ENCODE peak calls at places on chromosomes 4 and X, in four cellular contexts. E is GM12878, K is HepG2, W is K562. O is an unnamed sample.

GRCh38 chr4:84484274-84484673 is 14.8 kb downstream of the NKX6-1 start:
- DNase-seq in W (no peak), E (no peak), K (no peak), O (peak)

GRCh38 chr4:153151535-153152452 is 52.4 kb upstream of the TRIM2 start:
- DNase-seq in E (no peak), K (no peak), W (no peak), O (peak)

GRCh38 chr4:153610623-153611376 is 73.3 kb upstream of the TLR2 start:
- DNase-seq in W (no peak), E (no peak), K (no peak), O (no peak)

GRCh38 chr4:105996845-105997244 is 101.6 kb downstream of the NPNT start:
- DNase-seq in W (peak), K (no peak), E (no peak), O (no peak)

GRCh38 chrX:21926116-21926515 is 14.4 kb upstream of the SMS start:
- DNase-seq in K (no peak), E (no peak), W (no peak), O (no peak)

GRCh38 chrX:102958794-102959193 is 21.7 kb downstream of the RAB40AL start:
- DNase-seq in W (peak), E (no peak), K (no peak), O (no peak)

GRCh38 chr4:32140636-32141035 is 1420.5 kb downstream of the PCDH7 start:
- DNase-seq in E (no peak), W (peak), K (no peak), O (no peak)

GRCh38 chr4:185914583-185915199 is 102.7 kb upstream of the SORBS2 start:
- DNase-seq in K (peak), E (no peak), W (no peak), O (no peak)

GRCh38 chr4:39204543-39204942 is 22.2 kb downstream of the WDR19 start:
- DNase-seq in K (no peak), W (no peak), E (no peak), O (no peak)

GRCh38 chr4:6404611-6405416 is 67.6 kb downstream of the PPP2R2C start:
- DNase-seq in E (no peak), W (no peak), K (no peak), O (no peak)

GRCh38 chrX:109830157-109830703 is 97.2 kb upstream of the ACSL4 start:
- DNase-seq in K (peak), W (no peak), E (no peak), O (no peak)

GRCh38 chr4:174036563-174036962 is 246.9 kb downstream of the FBXO8 start:
- DNase-seq in W (peak), E (no peak), K (no peak), O (no peak)

GRCh38 chrX:130529531-130529930 is 127.7 kb downstream of the RBMX2 start:
- DNase-seq in E (no peak), W (no peak), K (no peak), O (no peak)

GRCh38 chr4:20675786-20676185 is 24.5 kb upstream of the PACRGL start:
- DNase-seq in E (no peak), W (no peak), K (no peak), O (no peak)

GRCh38 chrX:40855411-40855810 is 120.1 kb upstream of the MED14 start:
- DNase-seq in W (no peak), E (no peak), K (no peak), O (no peak)

DNA sequence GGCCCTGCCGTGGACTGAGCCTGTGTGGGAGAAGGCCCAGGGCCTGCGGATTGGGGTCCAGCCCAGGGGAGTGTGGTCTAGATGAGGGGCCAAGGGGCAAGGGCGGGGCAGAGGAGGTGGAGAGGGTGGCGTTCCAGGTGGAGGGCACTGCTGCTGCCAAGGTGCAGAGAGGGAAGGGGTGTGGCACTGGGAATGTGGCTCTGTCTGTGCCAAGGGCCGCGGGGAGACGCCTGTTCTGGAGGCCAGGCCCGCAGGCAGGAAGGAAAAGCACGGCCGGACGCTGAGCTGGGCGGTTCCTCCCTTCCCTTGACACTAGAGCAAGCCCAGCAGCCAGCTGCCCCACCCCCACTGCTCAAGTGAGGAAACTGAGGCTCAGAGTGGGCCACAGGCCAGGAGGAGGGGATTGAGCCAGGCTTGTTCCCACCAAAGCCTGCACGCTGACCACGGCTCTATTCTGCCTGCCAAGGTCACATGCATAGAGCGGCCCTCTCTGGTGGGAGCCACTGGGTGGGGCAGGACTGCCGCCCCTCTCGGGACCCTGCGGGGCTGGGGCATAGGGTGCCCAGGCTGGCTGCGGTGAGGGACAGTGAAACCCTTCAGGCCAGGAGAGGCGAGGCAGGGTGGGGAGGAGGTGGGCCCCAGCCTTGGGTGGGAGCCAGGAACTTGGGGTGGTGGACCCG is 13.0 kb downstream of the SH3BP2 start:
- DNase-seq in E (no peak), W (no peak), K (no peak), O (no peak)
- TF ChIP-seq ETV6 in E (no peak), W (no peak), K (no peak), O (no peak)

GRCh38 chr4:10656988-10657387 is 27.6 kb downstream of the CLNK start:
- DNase-seq in E (no peak), K (no peak), W (no peak), O (no peak)
- TF ChIP-seq ETV6 in E (no peak), K (no peak), W (no peak), O (no peak)

GRCh38 chrX:23964177-23964576 is 56.4 kb downstream of the CXorf58 start:
- DNase-seq in K (no peak), W (no peak), E (no peak), O (no peak)

GRCh38 chrX:23954396-23954795 is 46.6 kb downstream of the CXorf58 start:
- DNase-seq in W (peak), E (no peak), K (no peak), O (no peak)

GRCh38 chrX:23953908-23954269 is 46.1 kb downstream of the CXorf58 start:
- DNase-seq in W (peak), E (no peak), K (no peak), O (no peak)

GRCh38 chrX:23959781-23960180 is 52.0 kb downstream of the CXorf58 start:
- DNase-seq in K (no peak), E (no peak), W (peak), O (no peak)
- TF ChIP-seq ETV6 in K (no peak), E (no peak), W (no peak), O (no peak)

GRCh38 chrX:47198687-47199080 is 5.1 kb downstream of the UBA1 start:
- DNase-seq in E (no peak), W (no peak), K (no peak), O (no peak)

GRCh38 chrX:47202316-47202715 is 8.7 kb downstream of the UBA1 start:
- DNase-seq in K (no peak), E (no peak), W (no peak), O (no peak)

GRCh38 chrX:47201545-47201944 is 7.9 kb downstream of the UBA1 start:
- DNase-seq in W (no peak), K (no peak), E (no peak), O (no peak)

GRCh38 chrX:47199286-47199685 is 5.7 kb downstream of the UBA1 start:
- DNase-seq in E (no peak), W (no peak), K (no peak), O (no peak)

DNA sequence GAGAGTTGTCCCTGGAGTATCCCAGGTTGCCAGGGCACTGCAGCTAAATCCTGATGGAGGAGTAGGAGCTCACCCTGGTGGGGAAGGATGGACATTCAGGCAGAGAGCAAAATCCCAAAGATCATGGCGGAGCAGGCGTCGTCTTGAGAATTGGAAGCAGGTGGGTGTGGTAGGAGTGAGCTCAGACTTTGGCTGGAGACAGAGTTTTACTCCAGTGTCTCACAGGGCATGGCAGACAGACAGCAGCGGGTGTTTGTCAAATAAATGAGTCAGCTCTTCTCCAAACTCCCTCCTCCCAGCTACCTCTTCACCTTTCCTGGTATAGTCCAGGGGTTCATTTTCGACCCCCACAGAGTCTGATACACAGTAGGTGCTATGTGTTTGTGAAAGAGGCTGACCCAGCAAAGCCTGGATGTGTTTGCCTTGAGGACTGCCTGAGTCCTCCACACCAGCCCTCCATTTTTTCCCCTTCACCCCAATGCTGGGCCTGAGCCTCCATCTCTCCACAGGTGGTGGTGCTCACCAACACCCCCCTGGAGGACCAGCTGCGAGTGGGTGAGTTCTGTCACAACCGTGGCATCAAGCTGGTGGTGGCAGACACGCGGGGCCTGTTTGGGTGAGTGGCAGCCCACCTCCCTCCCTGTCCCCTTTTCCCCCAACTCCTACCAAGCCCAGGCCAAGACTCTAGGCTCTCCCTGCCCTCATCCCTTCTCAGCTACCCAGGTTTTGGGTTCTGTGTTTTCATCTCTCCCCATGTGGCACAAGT is 6.9 kb downstream of the UBA1 start:
- DNase-seq in K (peak), W (no peak), E (no peak), O (no peak)
- TF ChIP-seq ETV6 in K (no peak), W (no peak), E (no peak), O (no peak)

GRCh38 chrX:7028246-7028645 is 119.3 kb upstream of the STS start:
- DNase-seq in E (no peak), K (no peak), W (no peak), O (no peak)
- TF ChIP-seq ETV6 in E (no peak), K (no peak), W (no peak), O (no peak)

DNA sequence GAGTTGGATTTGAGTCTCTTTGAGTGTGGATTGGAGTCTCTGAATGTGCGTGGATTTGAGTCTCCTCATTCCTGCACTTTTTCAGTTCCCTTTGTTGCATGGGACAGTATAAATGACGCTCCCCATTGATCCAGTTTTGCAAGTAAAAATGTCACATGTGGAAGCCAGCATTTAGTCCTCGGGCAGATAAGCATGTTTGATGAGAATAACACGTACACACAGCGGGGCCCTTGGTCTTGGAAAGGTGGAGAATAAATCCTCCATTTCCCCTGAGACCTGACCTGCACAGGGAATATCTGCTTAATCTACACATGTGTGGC is 8.1 kb downstream of the P2RY8 start:
- DNase-seq in E (no peak), W (no peak), K (no peak), O (no peak)
- TF ChIP-seq ETV6 in E (no peak), W (no peak), K (no peak), O (no peak)

GRCh38 chr4:88166608-88167007 is 8.2 kb upstream of the ABCG2 start:
- DNase-seq in E (no peak), K (no peak), W (no peak), O (no peak)
- TF ChIP-seq ETV6 in E (no peak), K (no peak), W (no peak), O (no peak)

GRCh38 chr4:80542747-80543146 is 207.2 kb downstream of the CFAP299 start:
- DNase-seq in K (no peak), W (no peak), E (no peak), O (no peak)
- TF ChIP-seq ETV6 in K (no peak), W (no peak), E (no peak), O (no peak)